ENCODE peak calls at places on chromosomes 12 and 14, in ten cellular contexts. R, U, Q, F, E, I, O, Y, W and K are unnamed samples.

GRCh38 chr12:108582509-108582908 is 15.4 kb downstream of the TMEM119 start:
- DNase-seq in U (no peak), Y (no peak), E (no peak), I (no peak), O (no peak), F (no peak), Q (no peak), W (no peak), R (no peak), K (no peak)

GRCh38 chr12:100656141-100656540 is 82.7 kb downstream of the GAS2L3 start:
- DNase-seq in E (no peak), U (no peak), Q (no peak), R (no peak), W (no peak), Y (no peak), F (no peak), O (no peak), I (no peak), K (no peak)

GRCh38 chr12:88958153-88958552 is 377.9 kb upstream of the KITLG start:
- DNase-seq in W (no peak), I (no peak), O (no peak), Y (no peak), E (no peak), R (no peak), Q (no peak), F (no peak), U (no peak), K (no peak)

GRCh38 chr12:79657136-79657535 is 33.6 kb downstream of the PAWR start:
- DNase-seq in W (no peak), E (no peak), Y (no peak), U (no peak), R (no peak), O (no peak), F (no peak), I (no peak), Q (no peak), K (no peak)

GRCh38 chr12:118359541-118359915 is 13.2 kb downstream of the TAOK3 start:
- DNase-seq in W (peak), E (no peak), U (no peak), Y (no peak), O (no peak), R (no peak), F (no peak), I (no peak), Q (no peak), K (no peak)

GRCh38 chr14:70921669-70922068 is 14.4 kb downstream of the PCNX1 start:
- DNase-seq in I (no peak), Q (no peak), W (peak), U (no peak), O (no peak), E (no peak), R (no peak), Y (no peak), F (no peak), K (no peak)

GRCh38 chr12:122282066-122282465 is 15.8 kb upstream of the VPS33A start:
- DNase-seq in R (no peak), I (no peak), E (peak), Q (no peak), O (no peak), F (no peak), Y (no peak), W (peak), U (no peak), K (no peak)

GRCh38 chr12:90979936-90980335 is 24.8 kb downstream of the EPYC start:
- DNase-seq in F (no peak), I (no peak), E (no peak), O (no peak), Q (no peak), U (no peak), Y (no peak), W (no peak), R (no peak), K (no peak)

GRCh38 chr14:32567543-32568384 is 238.7 kb downstream of the AKAP6 start:
- DNase-seq in R (no peak), F (no peak), Q (no peak), I (no peak), W (no peak), U (no peak), E (peak), Y (no peak), O (no peak), K (no peak)

GRCh38 chr12:54411398-54412241 is 7.4 kb downstream of the ITGA5 start:
- DNase-seq in U (no peak), E (peak), R (peak), W (peak), Q (no peak), O (no peak), Y (no peak), I (no peak), F (no peak), K (peak)

GRCh38 chr14:30874120-30874998 is at the start of gene COCH:
- DNase-seq in R (peak), I (no peak), U (no peak), O (no peak), Q (no peak), E (no peak), Y (peak), W (no peak), F (no peak), K (no peak)

GRCh38 chr12:127273621-127274020 is 993.3 kb upstream of the TMEM132C start:
- DNase-seq in Q (no peak), F (no peak), W (peak), O (no peak), U (no peak), I (no peak), Y (no peak), E (peak), R (no peak), K (no peak)

DNA sequence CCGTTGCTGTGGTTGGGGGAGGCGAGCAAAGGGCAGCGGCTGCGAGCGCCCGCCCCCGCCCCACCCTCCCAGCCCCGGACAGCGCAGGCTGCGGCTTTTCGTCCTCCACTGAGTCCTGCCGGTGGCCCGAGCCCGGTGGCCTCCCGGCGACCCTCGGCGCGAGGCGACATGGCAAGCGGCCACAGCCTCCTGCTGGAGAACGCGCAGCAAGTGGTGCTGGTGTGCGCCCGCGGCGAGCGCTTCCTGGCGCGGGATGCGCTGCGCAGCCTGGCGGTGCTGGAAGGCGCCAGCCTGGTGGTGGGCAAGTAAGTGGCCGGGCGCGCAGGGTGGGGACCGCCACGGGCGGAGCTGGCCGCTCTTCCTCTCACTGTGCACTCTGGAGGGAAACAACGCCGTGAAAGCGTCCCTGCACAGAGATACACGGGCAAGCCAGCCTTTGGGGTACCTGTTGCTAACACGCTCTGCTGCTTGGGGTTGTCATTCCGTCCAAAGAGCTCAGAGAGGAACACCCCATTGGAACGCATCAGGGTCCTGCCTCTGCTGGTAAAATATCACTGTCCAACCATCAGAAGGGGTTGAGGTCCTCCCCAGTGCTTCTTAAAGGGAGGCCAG is at the start of gene AMDHD1:
- DNase-seq in O (peak), F (no peak), R (peak), Q (no peak), U (peak), W (peak), E (peak), I (peak), Y (peak), K (peak)
- TF ChIP-seq CTCF in O (no peak), F (peak), R (peak), Q (no peak), U (peak), W (peak), E (no peak), I (peak), Y (no peak), K (no peak)

GRCh38 chr12:57475271-57476161 is 4.2 kb downstream of the ARHGAP9 start:
- DNase-seq in F (no peak), E (no peak), O (no peak), U (no peak), Q (no peak), R (peak), I (no peak), Y (peak), W (no peak), K (no peak)

GRCh38 chr12:57474430-57474829 is 5.2 kb downstream of the ARHGAP9 start:
- DNase-seq in R (no peak), Y (peak), O (no peak), Q (no peak), I (no peak), E (no peak), U (no peak), W (no peak), F (no peak), K (no peak)

GRCh38 chr12:57473886-57474285 is 5.8 kb downstream of the ARHGAP9 start:
- DNase-seq in F (no peak), E (no peak), I (no peak), Y (no peak), Q (no peak), O (no peak), U (no peak), W (no peak), R (no peak), K (no peak)

GRCh38 chr12:57473392-57473791 is 6.3 kb downstream of the ARHGAP9 start:
- DNase-seq in W (no peak), O (no peak), I (no peak), F (no peak), Q (no peak), R (no peak), E (no peak), U (no peak), Y (peak), K (no peak)

DNA sequence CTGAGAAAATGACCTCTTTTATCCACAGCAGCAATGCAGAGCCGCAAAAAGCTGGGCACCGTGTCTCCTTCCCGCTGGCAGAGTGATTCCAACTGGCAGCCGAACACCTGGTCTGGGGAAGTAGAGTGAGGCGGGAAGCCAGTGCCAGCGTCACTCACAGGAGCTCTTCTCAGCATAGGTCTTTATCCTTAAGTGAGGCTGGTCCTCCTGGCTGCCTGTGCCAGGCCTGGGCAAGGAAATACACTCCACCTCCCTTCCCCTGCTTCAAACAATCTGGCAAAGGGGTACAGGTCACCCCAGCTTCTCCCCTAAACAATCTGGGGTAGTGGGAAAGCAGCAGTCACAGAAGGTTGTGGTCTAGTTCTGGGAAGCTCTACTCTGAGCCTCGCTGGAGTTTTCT is 4.8 kb downstream of the ARHGAP9 start:
- DNase-seq in E (no peak), U (no peak), W (no peak), Y (peak), O (no peak), R (no peak), I (no peak), Q (no peak), F (no peak), K (no peak)
- TF ChIP-seq CTCF in E (no peak), U (no peak), W (no peak), Y (no peak), O (no peak), R (no peak), I (no peak), Q (no peak), F (no peak), K (no peak)

GRCh38 chr14:99982449-99983250 is 82.6 kb upstream of the EVL start:
- DNase-seq in Y (peak), U (no peak), I (no peak), R (peak), O (no peak), Q (no peak), E (peak), F (no peak), W (peak), K (no peak)
- TF ChIP-seq CTCF in Y (peak), U (peak), I (peak), R (peak), O (peak), Q (peak), E (peak), F (peak), W (peak), K (peak)

GRCh38 chr14:52068741-52069616 is at the start of gene NID2:
- DNase-seq in R (peak), F (no peak), Q (peak), E (peak), W (no peak), Y (peak), U (peak), I (peak), O (peak), K (peak)
- TF ChIP-seq CTCF in R (no peak), F (no peak), Q (no peak), E (no peak), W (no peak), Y (no peak), U (peak), I (no peak), O (no peak), K (no peak)

DNA sequence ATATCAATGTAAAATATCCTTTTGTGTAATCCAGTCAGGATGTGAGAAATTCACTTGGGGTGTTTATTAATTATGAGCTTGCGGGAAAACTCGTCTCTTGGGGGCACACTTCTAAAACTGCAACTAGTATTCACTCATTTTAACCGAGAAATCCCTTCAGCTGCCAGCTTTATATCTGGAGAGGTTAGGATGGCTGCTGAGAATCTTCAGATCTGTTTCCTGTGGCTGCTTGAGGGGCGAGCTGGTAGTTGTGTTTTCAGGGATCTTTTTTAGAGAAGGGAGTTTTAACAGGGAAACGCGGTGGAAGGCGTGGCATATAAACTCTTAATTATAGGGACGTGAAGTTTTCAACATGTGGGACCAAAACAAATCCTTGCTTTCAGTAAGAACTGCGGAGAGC is 833 bp downstream of the PPFIBP1 start:
- DNase-seq in O (no peak), R (no peak), Y (peak), I (no peak), W (peak), E (peak), U (no peak), F (no peak), Q (no peak), K (no peak)
- TF ChIP-seq CTCF in O (no peak), R (no peak), Y (no peak), I (peak), W (no peak), E (no peak), U (no peak), F (no peak), Q (no peak), K (no peak)

GRCh38 chr14:91858536-91859275 is 8.6 kb downstream of the TC2N start:
- DNase-seq in Q (no peak), E (peak), F (no peak), W (peak), U (no peak), O (no peak), I (no peak), R (no peak), Y (no peak), K (no peak)
- TF ChIP-seq CTCF in Q (no peak), E (no peak), F (no peak), W (no peak), U (no peak), O (no peak), I (no peak), R (no peak), Y (no peak), K (no peak)

DNA sequence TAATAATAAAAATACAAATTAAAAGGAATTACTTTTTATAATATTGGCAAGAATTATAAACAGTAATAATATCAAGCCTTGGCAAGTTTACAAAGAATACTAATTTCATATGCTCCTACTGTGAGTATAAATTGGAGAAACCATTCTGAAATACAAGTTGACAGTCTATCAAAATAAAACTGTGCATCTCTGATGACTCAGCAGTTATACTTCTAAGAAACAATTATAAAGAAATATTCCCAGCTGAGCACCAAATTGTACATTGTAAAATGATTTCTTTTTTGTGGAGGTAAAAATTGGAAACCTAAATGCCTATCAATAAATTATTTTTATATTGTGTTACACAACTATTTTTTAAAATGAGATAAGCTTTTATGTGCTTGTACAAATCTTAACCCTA is 35.5 kb upstream of the KCNC2 start:
- DNase-seq in E (no peak), Y (no peak), W (no peak), F (no peak), O (no peak), R (no peak), Q (no peak), U (no peak), I (no peak), K (no peak)
- TF ChIP-seq CTCF in E (no peak), Y (no peak), W (no peak), F (no peak), O (no peak), R (no peak), Q (no peak), U (no peak), I (no peak), K (no peak)